ENCODE peak calls at places on chromosomes 7 and 10, in seven cellular contexts. R is ureter, U is activated gamma-delta T cell treated with Interleukin-2 at 50 U/mL for 16 hours, A is fibroblast of the aortic adventitia, F is WERI-Rb-1, V is NCI-H1436, Y is hepatocyte. I is an unnamed sample.
A peak's percentile ranks its signal among the peaks of the same experiment; 100 is the strongest.

GRCh38 chr7:74275401-74275881 is 13.8 kb upstream of the CLIP2 start:
- DNase-seq in R (no peak), U (no peak), A (no peak), F (peak; percentile 54), V (no peak), Y (no peak), I (no peak)

GRCh38 chr7:28180364-28181147 is at the start of gene JAZF1:
- DNase-seq in R (peak; percentile 65), U (peak; percentile 44), A (peak; percentile 37), F (peak; percentile 40), V (peak; percentile 79), Y (peak; percentile 84), I (peak; percentile 8)

GRCh38 chr7:35705932-35706461 is 11.1 kb upstream of the HERPUD2 start:
- DNase-seq in R (no peak), U (no peak), A (peak; percentile 53), F (no peak), V (no peak), Y (no peak), I (no peak)

GRCh38 chr7:28708033-28708451 is 250.1 kb downstream of the TRIL start:
- DNase-seq in R (no peak), U (no peak), A (peak; percentile 84), F (no peak), V (no peak), Y (peak; percentile 14), I (peak; percentile 5)

GRCh38 chr10:127694580-127695193 is 42.3 kb upstream of the FOXI2 start:
- DNase-seq in R (no peak), U (no peak), A (no peak), F (peak; percentile 81), V (peak; percentile 4), Y (peak; percentile 57), I (no peak)

GRCh38 chr10:34967411-34967880 is 122.7 kb downstream of the CUL2 start:
- DNase-seq in R (peak; percentile 66), U (no peak), A (peak; percentile 96), F (no peak), V (no peak), Y (peak; percentile 15), I (peak; percentile 18)

GRCh38 chr7:3092468-3092867 is 48.8 kb upstream of the CARD11 start:
- DNase-seq in R (no peak), U (peak; percentile 64), A (no peak), F (no peak), V (no peak), Y (no peak), I (no peak)

GRCh38 chr7:101923276-101923985 is 106.0 kb downstream of the CUX1 start:
- DNase-seq in R (no peak), U (no peak), A (peak; percentile 81), F (no peak), V (no peak), Y (no peak), I (no peak)

GRCh38 chr10:97327348-97328294 is 6.9 kb downstream of the FRAT2 start:
- DNase-seq in R (no peak), U (no peak), A (no peak), F (no peak), V (peak; percentile 22), Y (peak; percentile 37), I (no peak)

GRCh38 chr7:131182446-131183075 is 145.1 kb upstream of the MKLN1 start:
- DNase-seq in R (no peak), U (no peak), A (no peak), F (no peak), V (no peak), Y (no peak), I (no peak)

GRCh38 chr10:8056891-8057331 is 2.4 kb downstream of the GATA3 start:
- DNase-seq in R (no peak), U (peak; percentile 46), A (no peak), F (no peak), V (no peak), Y (no peak), I (no peak)

GRCh38 chr10:123622381-123622780 is 43.8 kb upstream of the GPR26 start:
- DNase-seq in R (no peak), U (no peak), A (no peak), F (no peak), V (no peak), Y (no peak), I (no peak)

GRCh38 chr10:125160856-125161569 is 650 bp upstream of the CTBP2 start:
- DNase-seq in R (peak; percentile 77), U (peak; percentile 28), A (peak; percentile 80), F (peak; percentile 96), V (peak; percentile 96), Y (peak; percentile 90), I (peak; percentile 46)

GRCh38 chr10:3330687-3331086 is 158.1 kb upstream of the PITRM1 start:
- DNase-seq in R (peak; percentile 59), U (no peak), A (peak; percentile 77), F (no peak), V (no peak), Y (peak; percentile 74), I (no peak)

GRCh38 chr10:119872610-119872859 is at the start of gene MCMBP:
- DNase-seq in R (no peak), U (no peak), A (no peak), F (no peak), V (no peak), Y (no peak), I (no peak)

GRCh38 chr7:90910136-90910535 is 314.0 kb downstream of the CDK14 start:
- DNase-seq in R (no peak), U (no peak), A (no peak), F (no peak), V (no peak), Y (no peak), I (no peak)

GRCh38 chr7:128197586-128197985 is 43.5 kb upstream of the LEP start:
- DNase-seq in R (no peak), U (no peak), A (no peak), F (no peak), V (no peak), Y (no peak), I (no peak)

GRCh38 chr7:10128748-10129147 is 844.9 kb upstream of the PHF14 start:
- DNase-seq in R (no peak), U (no peak), A (no peak), F (peak; percentile 44), V (peak; percentile 11), Y (peak; percentile 23), I (no peak)

GRCh38 chr10:60155945-60156683 is 233.6 kb downstream of the ANK3 start:
- DNase-seq in R (no peak), U (no peak), A (no peak), F (peak; percentile 14), V (no peak), Y (no peak), I (no peak)

GRCh38 chr10:125691160-125691981 is 8.4 kb upstream of the TEX36 start:
- DNase-seq in R (no peak), U (no peak), A (no peak), F (no peak), V (no peak), Y (no peak), I (peak; percentile 47)

GRCh38 chr7:100629117-100629711 is 12.1 kb downstream of the TFR2 start:
- DNase-seq in R (no peak), U (no peak), A (no peak), F (peak; percentile 64), V (no peak), Y (no peak), I (no peak)

GRCh38 chr10:70255329-70256299 is 22.4 kb upstream of the PPA1 start:
- DNase-seq in R (no peak), U (no peak), A (peak; percentile 43), F (no peak), V (no peak), Y (no peak), I (peak; percentile 13)

GRCh38 chr10:124369986-124370385 is 48.7 kb downstream of the OAT start:
- DNase-seq in R (no peak), U (no peak), A (no peak), F (no peak), V (no peak), Y (no peak), I (no peak)